ENCODE peak calls at places on chromosomes 16 and 17, in five cellular contexts. P, S, A, D and N are unnamed samples.
A peak's percentile ranks its signal among the peaks of the same experiment; 100 is the strongest.

GRCh38 chr16:81879625-81880024 is 100.5 kb downstream of the PLCG2 start:
- DNase-seq in S (no peak), P (no peak), D (no peak), A (no peak), N (no peak)

GRCh38 chr17:27199948-27200347 is 94.0 kb upstream of the WSB1 start:
- DNase-seq in A (peak; percentile 3), D (no peak), S (no peak), P (no peak), N (no peak)

GRCh38 chr16:48136547-48137360 is 19.0 kb downstream of the ABCC12 start:
- DNase-seq in A (no peak), S (no peak), D (no peak), P (no peak), N (no peak)

GRCh38 chr16:35391328-35391727 is 1931.9 kb downstream of the TP53TG3F start:
- DNase-seq in D (peak; percentile 58), P (no peak), S (no peak), A (peak; percentile 27), N (no peak)

GRCh38 chr17:82528484-82529265 is 9.1 kb downstream of the FOXK2 start:
- DNase-seq in D (peak; percentile 76), A (peak; percentile 87), P (no peak), S (no peak), N (no peak)

GRCh38 chr16:3876160-3876559 is 4.4 kb downstream of the CREBBP start:
- DNase-seq in A (no peak), S (no peak), D (no peak), P (no peak), N (no peak)

GRCh38 chr16:66304151-66304550 is 62.3 kb upstream of the CDH5 start:
- DNase-seq in A (no peak), D (no peak), S (no peak), P (no peak), N (no peak)

GRCh38 chr17:78095035-78095434 is 33.5 kb downstream of the TMC6 start:
- DNase-seq in D (no peak), S (no peak), A (no peak), P (no peak), N (no peak)

GRCh38 chr16:89401205-89401604 is 89.2 kb downstream of the ANKRD11 start:
- DNase-seq in P (no peak), D (no peak), S (no peak), A (no peak), N (no peak)

GRCh38 chr16:86095131-86095752 is 196.3 kb downstream of the IRF8 start:
- DNase-seq in D (no peak), S (no peak), A (no peak), P (no peak), N (no peak)

GRCh38 chr16:22933173-22933572 is 119.2 kb downstream of the HS3ST2 start:
- DNase-seq in S (no peak), A (no peak), D (no peak), P (no peak), N (no peak)

GRCh38 chr17:39484178-39484577 is 22.9 kb downstream of the CDK12 start:
- DNase-seq in P (no peak), D (no peak), S (no peak), A (no peak), N (no peak)

GRCh38 chr17:76868176-76868668 is at the start of gene MGAT5B:
- DNase-seq in S (no peak), D (peak; percentile 95), A (peak; percentile 80), P (peak; percentile 30), N (peak; percentile 52)

GRCh38 chr16:1707193-1707790 is 1.3 kb downstream of the MAPK8IP3 start:
- DNase-seq in D (no peak), S (no peak), A (no peak), P (no peak), N (no peak)

GRCh38 chr16:84478172-84478948 is 26.1 kb downstream of the MEAK7 start:
- DNase-seq in S (no peak), D (no peak), A (peak; percentile 79), P (no peak), N (no peak)

GRCh38 chr16:715448-716249 is 731 bp downstream of the METRN start:
- DNase-seq in P (no peak), S (no peak), A (no peak), D (peak; percentile 79), N (no peak)

GRCh38 chr17:77770331-77771105 is 188.0 kb upstream of the TNRC6C start:
- DNase-seq in A (peak; percentile 43), D (peak; percentile 55), P (no peak), S (no peak), N (no peak)

GRCh38 chr16:27651299-27651698 is 101.4 kb downstream of the KATNIP start:
- DNase-seq in S (no peak), A (no peak), P (no peak), D (no peak), N (no peak)

GRCh38 chr16:4734063-4734729 is at the start of the genes ANKS3 and DNAAF8:
- DNase-seq in S (peak; percentile 84), A (peak; percentile 98), D (peak; percentile 97), P (peak; percentile 53), N (peak; percentile 77)

GRCh38 chr17:18040287-18040858 is 1.2 kb downstream of the GID4 start:
- DNase-seq in A (no peak), S (no peak), P (no peak), D (no peak), N (no peak)

GRCh38 chr17:68512967-68513474 is 791 bp downstream of the PRKAR1A start:
- DNase-seq in P (no peak), S (peak; percentile 17), D (no peak), A (peak; percentile 64), N (no peak)

GRCh38 chr17:63082273-63082861 is 116.3 kb downstream of the TANC2 start:
- DNase-seq in D (no peak), S (peak; percentile 0), P (no peak), A (peak; percentile 42), N (no peak)

GRCh38 chr16:82294874-82295273 is 124.8 kb upstream of the MPHOSPH6 start:
- DNase-seq in A (no peak), D (no peak), S (no peak), P (no peak), N (no peak)

GRCh38 chr16:50683689-50684374 is 2.7 kb upstream of the SNX20 start:
- DNase-seq in P (peak; percentile 36), D (no peak), S (no peak), A (no peak), N (no peak)

GRCh38 chr16:27841061-27841801 is 222.3 kb downstream of the GSG1L start:
- DNase-seq in A (no peak), P (no peak), D (no peak), S (no peak), N (no peak)

GRCh38 chr17:29855686-29856085 is 74.3 kb downstream of the SSH2 start:
- DNase-seq in A (peak; percentile 29), S (no peak), D (no peak), P (no peak), N (no peak)

GRCh38 chr17:57369509-57369945 is 113.2 kb downstream of the MSI2 start:
- DNase-seq in A (no peak), D (no peak), P (no peak), S (no peak), N (no peak)

GRCh38 chr17:41957058-41957868 is 9.3 kb upstream of the CNP start:
- DNase-seq in S (no peak), A (peak; percentile 47), P (no peak), D (no peak), N (no peak)

GRCh38 chr17:50283246-50283645 is 9.0 kb downstream of the TMEM92 start:
- DNase-seq in D (no peak), A (no peak), P (no peak), S (no peak), N (no peak)

GRCh38 chr16:87483481-87483880 is 9.3 kb downstream of the ZCCHC14 start:
- DNase-seq in P (no peak), D (no peak), A (no peak), S (no peak), N (no peak)

GRCh38 chr17:34578656-34579016 is 746 bp upstream of the TMEM132E start:
- DNase-seq in A (no peak), S (no peak), P (no peak), D (no peak), N (no peak)